ENCODE peak calls at places on chromosomes 1 and 21, in ten cellular contexts. P is MG63, E is stomach, G is GM23338, U is IMR-90, W is AG09309, Z is mammary epithelial cell, C is RWPE2, N is esophagus squamous epithelium, H is GM23248. R is an unnamed sample.
A peak's percentile ranks its signal among the peaks of the same experiment; 100 is the strongest.

GRCh38 chr1:22670352-22670964 is 17.4 kb downstream of the C1QB start:
- DNase-seq in P (no peak), E (no peak), G (peak; percentile 21), U (no peak), W (no peak), Z (no peak), C (no peak), N (no peak), H (no peak), R (no peak)

GRCh38 chr1:11967028-11967547 is 13.2 kb upstream of the MFN2 start:
- DNase-seq in P (no peak), E (peak; percentile 44), G (peak; percentile 94), U (no peak), W (no peak), Z (peak; percentile 48), C (no peak), N (no peak), H (peak; percentile 25), R (peak; percentile 16)

GRCh38 chr1:85128296-85128695 is 72.5 kb downstream of the SYDE2 start:
- DNase-seq in P (no peak), E (no peak), G (no peak), U (peak; percentile 67), W (no peak), Z (no peak), C (no peak), N (no peak), H (peak; percentile 74), R (peak; percentile 78)

GRCh38 chr1:58883037-58883887 is 99.4 kb upstream of the JUN start:
- DNase-seq in P (peak; percentile 92), E (peak; percentile 85), G (peak; percentile 16), U (peak; percentile 97), W (peak; percentile 90), Z (peak; percentile 96), C (peak; percentile 83), N (no peak), H (peak; percentile 97), R (peak; percentile 98)

GRCh38 chr1:61980561-61980960 is 214.1 kb upstream of the L1TD1 start:
- DNase-seq in P (no peak), E (no peak), G (peak; percentile 58), U (no peak), W (no peak), Z (peak; percentile 27), C (no peak), N (no peak), H (no peak), R (peak; percentile 12)

GRCh38 chr1:100229681-100230443 is 19.8 kb downstream of the DBT start:
- DNase-seq in P (no peak), E (no peak), G (no peak), U (no peak), W (no peak), Z (no peak), C (no peak), N (no peak), H (no peak), R (no peak)

GRCh38 chr1:246497331-246497915 is 9.7 kb downstream of the SMYD3 start:
- DNase-seq in P (no peak), E (no peak), G (peak; percentile 84), U (peak; percentile 79), W (peak; percentile 52), Z (peak; percentile 52), C (no peak), N (no peak), H (peak; percentile 79), R (peak; percentile 73)

GRCh38 chr1:170085089-170085488 is 10.6 kb upstream of the KIFAP3 start:
- DNase-seq in P (no peak), E (no peak), G (no peak), U (no peak), W (no peak), Z (peak; percentile 37), C (no peak), N (no peak), H (peak; percentile 63), R (no peak)

GRCh38 chr21:29164330-29164942 is 34.0 kb downstream of the MAP3K7CL start:
- DNase-seq in P (no peak), E (no peak), G (peak; percentile 71), U (peak; percentile 91), W (peak; percentile 60), Z (peak; percentile 68), C (no peak), N (no peak), H (peak; percentile 88), R (peak; percentile 81)

GRCh38 chr1:241611063-241611462 is 29.1 kb downstream of the CHML start:
- DNase-seq in P (no peak), E (no peak), G (peak; percentile 73), U (peak; percentile 79), W (peak; percentile 27), Z (peak; percentile 80), C (no peak), N (no peak), H (peak; percentile 69), R (peak; percentile 70)

DNA sequence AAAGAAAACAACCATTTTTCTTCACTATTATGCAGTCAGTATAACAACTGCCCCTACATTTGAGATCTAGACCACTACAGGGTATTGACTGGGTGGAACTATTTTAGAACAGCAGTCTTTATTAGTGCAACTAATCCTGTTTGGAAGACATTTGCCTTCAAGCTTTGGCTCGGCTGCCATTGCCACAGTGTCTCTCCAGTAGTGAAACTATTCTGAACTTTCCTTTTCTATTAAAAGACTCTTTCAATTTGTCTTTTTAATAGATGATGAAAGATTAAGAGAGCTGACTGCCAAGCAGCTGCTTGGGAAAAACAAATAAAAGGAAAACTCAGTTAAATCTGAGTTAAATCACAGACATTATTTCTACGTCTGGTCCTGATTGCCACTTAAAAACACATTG is 49.3 kb downstream of the LPGAT1 start:
- DNase-seq in P (no peak), E (no peak), G (no peak), U (no peak), W (no peak), Z (no peak), C (no peak), N (no peak), H (no peak), R (no peak)
- H3K4me3 ChIP-seq in P (no peak overlapping the region), E (no peak overlapping the region), G (no peak overlapping the region), U (no peak overlapping the region), W (no peak overlapping the region), Z (no peak overlapping the region), C (no peak overlapping the region), N (no peak overlapping the region), H (no peak overlapping the region), R (no peak overlapping the region)

DNA sequence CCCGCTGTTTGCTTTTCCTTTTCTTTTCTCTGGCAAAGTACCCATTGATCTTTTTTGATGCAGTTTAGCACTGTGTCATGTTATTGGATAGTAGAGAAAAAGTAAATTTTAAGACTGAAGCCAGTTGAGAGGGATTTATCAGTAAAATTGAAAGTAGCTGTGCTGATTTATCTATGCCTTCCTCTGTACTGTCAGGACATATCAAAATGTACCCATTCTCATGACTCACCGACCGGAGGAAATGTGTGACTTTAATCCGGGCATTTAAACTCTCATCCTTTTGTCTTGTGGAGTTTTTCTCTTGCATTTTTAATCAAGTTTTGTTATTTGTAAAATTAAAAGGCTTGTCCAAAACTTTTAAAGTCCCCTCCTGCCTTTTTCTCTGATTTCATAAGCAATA is 276.6 kb upstream of the FMN2 start:
- DNase-seq in P (no peak), E (no peak), G (no peak), U (no peak), W (no peak), Z (no peak), C (no peak), N (no peak), H (no peak), R (no peak)
- H3K4me3 ChIP-seq in P (peak overlapping the region; percentile 12), E (no peak overlapping the region), G (no peak overlapping the region), U (no peak overlapping the region), W (no peak overlapping the region), Z (no peak overlapping the region), C (no peak overlapping the region), N (no peak overlapping the region), H (no peak overlapping the region), R (no peak overlapping the region)

GRCh38 chr1:6486433-6487011 is 4.9 kb downstream of the PLEKHG5 start:
- DNase-seq in P (peak; percentile 77), E (peak; percentile 90), G (peak; percentile 98), U (peak; percentile 78), W (no peak), Z (peak; percentile 78), C (no peak), N (no peak), H (peak; percentile 93), R (peak; percentile 74)

GRCh38 chr1:6484826-6485139 is 6.7 kb downstream of the PLEKHG5 start:
- DNase-seq in P (no peak), E (no peak), G (peak; percentile 41), U (no peak), W (no peak), Z (no peak), C (no peak), N (no peak), H (no peak), R (no peak)

GRCh38 chr1:6485140-6485936 is 6.1 kb downstream of the PLEKHG5 start:
- DNase-seq in P (no peak), E (no peak), G (peak; percentile 52), U (no peak), W (no peak), Z (no peak), C (no peak), N (no peak), H (peak; percentile 45), R (no peak)

GRCh38 chr1:6487804-6488484 is 3.5 kb downstream of the PLEKHG5 start:
- DNase-seq in P (no peak), E (no peak), G (no peak), U (no peak), W (no peak), Z (no peak), C (no peak), N (no peak), H (no peak), R (no peak)

DNA sequence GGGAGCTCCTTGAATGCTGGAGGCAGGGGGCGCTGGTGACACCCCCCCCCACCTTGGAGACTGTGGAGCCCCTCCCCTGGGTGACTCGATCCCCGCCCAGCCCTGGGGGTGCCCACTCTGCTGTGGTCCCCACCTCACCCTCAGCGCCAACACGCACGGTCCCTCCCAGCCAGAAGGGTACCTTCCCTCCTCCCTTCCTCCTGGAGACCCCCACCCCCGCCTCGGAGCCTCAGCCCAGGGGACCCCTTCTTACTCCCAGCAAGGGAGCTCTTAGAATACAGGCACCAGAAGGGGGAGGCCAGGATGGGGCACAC is 5.6 kb downstream of the PLEKHG5 start:
- DNase-seq in P (no peak), E (no peak), G (no peak), U (no peak), W (no peak), Z (no peak), C (no peak), N (no peak), H (no peak), R (no peak)
- H3K4me3 ChIP-seq in P (no peak overlapping the region), E (peak overlapping the region; percentile 44), G (peak overlapping the region; percentile 78), U (peak overlapping the region; percentile 30), W (peak overlapping the region; percentile 24), Z (peak overlapping the region; percentile 42), C (peak overlapping the region; percentile 49), N (peak overlapping the region; percentile 67), H (peak overlapping the region; percentile 68), R (peak overlapping the region; percentile 40)

DNA sequence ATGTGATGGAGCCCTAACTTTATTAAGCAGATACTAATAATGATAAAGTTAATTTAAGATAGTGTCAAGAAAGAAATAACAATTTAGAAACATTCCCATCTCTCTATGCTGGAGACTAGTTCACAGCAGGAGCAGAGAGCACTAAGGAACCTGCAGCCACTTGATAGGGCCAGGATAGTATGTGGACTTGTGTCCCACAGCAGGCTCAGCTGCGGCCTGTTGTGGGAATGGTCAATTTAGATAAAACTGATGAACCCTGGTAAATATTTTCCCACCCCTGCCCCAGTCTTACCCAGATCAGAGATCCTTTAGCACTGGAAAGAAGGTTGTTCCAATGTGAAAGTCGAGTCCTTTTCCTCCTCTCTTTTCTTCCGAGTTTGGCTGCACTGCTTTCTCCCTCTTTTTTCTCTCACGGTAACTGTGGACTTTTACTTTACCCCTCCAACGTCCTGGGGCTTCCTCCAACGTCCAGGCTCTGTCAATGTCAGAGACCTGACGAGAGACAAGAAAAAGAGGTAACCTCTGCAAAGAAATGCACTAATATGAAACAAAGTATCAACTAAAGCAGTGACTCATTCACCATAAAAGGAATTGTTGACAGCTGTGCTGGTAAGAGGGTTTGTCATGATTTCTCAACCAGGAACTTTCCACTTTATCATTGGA is at the start of gene GBP2:
- DNase-seq in P (no peak), E (no peak), G (no peak), U (peak; percentile 85), W (peak; percentile 45), Z (peak; percentile 87), C (no peak), N (no peak), H (peak; percentile 89), R (peak; percentile 68)
- H3K4me3 ChIP-seq in P (peak within 1 kb of the TSS; percentile 8), E (peak within 1 kb of the TSS; percentile 51), G (no peak within 1 kb of the TSS), U (peak within 1 kb of the TSS; percentile 30), W (peak within 1 kb of the TSS; percentile 13), Z (peak within 1 kb of the TSS; percentile 33), C (no peak within 1 kb of the TSS), N (peak within 1 kb of the TSS; percentile 52), H (peak within 1 kb of the TSS; percentile 70), R (peak within 1 kb of the TSS; percentile 60)